ENCODE peak calls at places on chromosomes 12 and 14, in eight cellular contexts. One of them, this sample, is unnamed.

GRCh38 chr14:22752422-22752821 is 14.1 kb upstream of the OXA1L start:
- DNase-seq in suprapubic skin: no peak
- DNase-seq in heart right ventricle: no peak
- DNase-seq in A549: no peak
- DNase-seq in transverse colon: no peak
- DNase-seq in tibial nerve: no peak
- DNase-seq in pancreas: no peak
- DNase-seq in IMR-90: no peak
- DNase-seq in this sample: no peak

GRCh38 chr12:122190842-122191668 is 8.1 kb downstream of the LRRC43 start:
- DNase-seq in suprapubic skin: no peak
- DNase-seq in heart right ventricle: peak
- DNase-seq in A549: peak
- DNase-seq in transverse colon: peak
- DNase-seq in tibial nerve: no peak
- DNase-seq in pancreas: peak
- DNase-seq in IMR-90: peak
- DNase-seq in this sample: peak

GRCh38 chr14:22798528-22798927 is 16.7 kb downstream of the SLC7A7 start:
- DNase-seq in suprapubic skin: no peak
- DNase-seq in heart right ventricle: no peak
- DNase-seq in A549: no peak
- DNase-seq in transverse colon: no peak
- DNase-seq in tibial nerve: no peak
- DNase-seq in pancreas: no peak
- DNase-seq in IMR-90: no peak
- DNase-seq in this sample: no peak

GRCh38 chr12:64746663-64747062 is 12.5 kb downstream of the GNS start:
- DNase-seq in suprapubic skin: no peak
- DNase-seq in heart right ventricle: no peak
- DNase-seq in A549: no peak
- DNase-seq in transverse colon: no peak
- DNase-seq in tibial nerve: no peak
- DNase-seq in pancreas: no peak
- DNase-seq in IMR-90: peak
- DNase-seq in this sample: no peak

GRCh38 chr12:45703942-45704341 is 25.6 kb upstream of the ARID2 start:
- DNase-seq in suprapubic skin: no peak
- DNase-seq in heart right ventricle: no peak
- DNase-seq in A549: no peak
- DNase-seq in transverse colon: no peak
- DNase-seq in tibial nerve: no peak
- DNase-seq in pancreas: no peak
- DNase-seq in IMR-90: peak
- DNase-seq in this sample: no peak

GRCh38 chr12:4243098-4243795 is 30.3 kb upstream of the CCND2 start:
- DNase-seq in suprapubic skin: no peak
- DNase-seq in heart right ventricle: no peak
- DNase-seq in A549: no peak
- DNase-seq in transverse colon: no peak
- DNase-seq in tibial nerve: no peak
- DNase-seq in pancreas: no peak
- DNase-seq in IMR-90: no peak
- DNase-seq in this sample: no peak

GRCh38 chr12:4281173-4281654 is 7.7 kb downstream of the CCND2 start:
- DNase-seq in suprapubic skin: no peak
- DNase-seq in heart right ventricle: no peak
- DNase-seq in A549: no peak
- DNase-seq in transverse colon: peak
- DNase-seq in tibial nerve: no peak
- DNase-seq in pancreas: no peak
- DNase-seq in IMR-90: no peak
- DNase-seq in this sample: no peak

GRCh38 chr14:23539209-23539866 is 12.2 kb downstream of the ZFHX2 start:
- DNase-seq in suprapubic skin: no peak
- DNase-seq in heart right ventricle: no peak
- DNase-seq in A549: peak
- DNase-seq in transverse colon: no peak
- DNase-seq in tibial nerve: no peak
- DNase-seq in pancreas: no peak
- DNase-seq in IMR-90: peak
- DNase-seq in this sample: no peak

GRCh38 chr12:105659355-105660075 is 329.0 kb downstream of the C12orf75 start:
- DNase-seq in suprapubic skin: no peak
- DNase-seq in heart right ventricle: peak
- DNase-seq in A549: no peak
- DNase-seq in transverse colon: no peak
- DNase-seq in tibial nerve: peak
- DNase-seq in pancreas: no peak
- DNase-seq in IMR-90: no peak
- DNase-seq in this sample: peak

GRCh38 chr12:110249716-110250225 is 31.3 kb upstream of the ATP2A2 start:
- DNase-seq in suprapubic skin: no peak
- DNase-seq in heart right ventricle: peak
- DNase-seq in A549: peak
- DNase-seq in transverse colon: peak
- DNase-seq in tibial nerve: no peak
- DNase-seq in pancreas: peak
- DNase-seq in IMR-90: no peak
- DNase-seq in this sample: peak

GRCh38 chr14:51824191-51824590 is 36.2 kb upstream of the GNG2 start:
- DNase-seq in suprapubic skin: no peak
- DNase-seq in heart right ventricle: no peak
- DNase-seq in A549: no peak
- DNase-seq in transverse colon: no peak
- DNase-seq in tibial nerve: no peak
- DNase-seq in pancreas: no peak
- DNase-seq in IMR-90: no peak
- DNase-seq in this sample: no peak

GRCh38 chr12:56645201-56645716 is 525 bp downstream of the ATP5F1B start:
- DNase-seq in suprapubic skin: peak
- DNase-seq in heart right ventricle: peak
- DNase-seq in A549: no peak
- DNase-seq in transverse colon: peak
- DNase-seq in tibial nerve: no peak
- DNase-seq in pancreas: peak
- DNase-seq in IMR-90: no peak
- DNase-seq in this sample: no peak

GRCh38 chr12:92558806-92559205 is 144.0 kb upstream of the PLEKHG7 start:
- DNase-seq in suprapubic skin: no peak
- DNase-seq in heart right ventricle: no peak
- DNase-seq in A549: no peak
- DNase-seq in transverse colon: no peak
- DNase-seq in tibial nerve: no peak
- DNase-seq in pancreas: no peak
- DNase-seq in IMR-90: peak
- DNase-seq in this sample: no peak

GRCh38 chr12:92556622-92557421 is 146.0 kb upstream of the PLEKHG7 start:
- DNase-seq in suprapubic skin: no peak
- DNase-seq in heart right ventricle: no peak
- DNase-seq in A549: no peak
- DNase-seq in transverse colon: no peak
- DNase-seq in tibial nerve: no peak
- DNase-seq in pancreas: no peak
- DNase-seq in IMR-90: no peak
- DNase-seq in this sample: no peak

GRCh38 chr12:92556141-92556540 is 146.6 kb upstream of the PLEKHG7 start:
- DNase-seq in suprapubic skin: no peak
- DNase-seq in heart right ventricle: no peak
- DNase-seq in A549: no peak
- DNase-seq in transverse colon: no peak
- DNase-seq in tibial nerve: no peak
- DNase-seq in pancreas: no peak
- DNase-seq in IMR-90: no peak
- DNase-seq in this sample: no peak

GRCh38 chr12:92558241-92558773 is 144.5 kb upstream of the PLEKHG7 start:
- DNase-seq in suprapubic skin: no peak
- DNase-seq in heart right ventricle: no peak
- DNase-seq in A549: no peak
- DNase-seq in transverse colon: no peak
- DNase-seq in tibial nerve: no peak
- DNase-seq in pancreas: no peak
- DNase-seq in IMR-90: no peak
- DNase-seq in this sample: no peak

GRCh38 chr12:92557422-92557724 is 145.4 kb upstream of the PLEKHG7 start:
- DNase-seq in suprapubic skin: no peak
- DNase-seq in heart right ventricle: no peak
- DNase-seq in A549: no peak
- DNase-seq in transverse colon: no peak
- DNase-seq in tibial nerve: no peak
- DNase-seq in pancreas: no peak
- DNase-seq in IMR-90: no peak
- DNase-seq in this sample: no peak
- H3K4me3 ChIP-seq in suprapubic skin: no peak
- H3K4me3 ChIP-seq in heart right ventricle: no peak
- H3K4me3 ChIP-seq in A549: no peak
- H3K4me3 ChIP-seq in transverse colon: no peak
- H3K4me3 ChIP-seq in tibial nerve: no peak
- H3K4me3 ChIP-seq in pancreas: no peak
- H3K4me3 ChIP-seq in IMR-90: no peak
- H3K4me3 ChIP-seq in this sample: no peak

GRCh38 chr12:2137707-2138106 is 84.9 kb downstream of the CACNA1C start:
- DNase-seq in suprapubic skin: no peak
- DNase-seq in heart right ventricle: no peak
- DNase-seq in A549: no peak
- DNase-seq in transverse colon: peak
- DNase-seq in tibial nerve: no peak
- DNase-seq in pancreas: no peak
- DNase-seq in IMR-90: no peak
- DNase-seq in this sample: no peak
- H3K27ac ChIP-seq in suprapubic skin: no peak
- H3K27ac ChIP-seq in heart right ventricle: peak
- H3K27ac ChIP-seq in A549: no peak
- H3K27ac ChIP-seq in transverse colon: peak
- H3K27ac ChIP-seq in tibial nerve: no peak
- H3K27ac ChIP-seq in pancreas: no peak
- H3K27ac ChIP-seq in IMR-90: no peak
- H3K27ac ChIP-seq in this sample: peak

GRCh38 chr14:103662029-103662428 is 33.0 kb downstream of the KLC1 start:
- DNase-seq in suprapubic skin: no peak
- DNase-seq in heart right ventricle: no peak
- DNase-seq in A549: no peak
- DNase-seq in transverse colon: no peak
- DNase-seq in tibial nerve: no peak
- DNase-seq in pancreas: no peak
- DNase-seq in IMR-90: no peak
- DNase-seq in this sample: no peak
- H3K4me3 ChIP-seq in suprapubic skin: no peak
- H3K4me3 ChIP-seq in heart right ventricle: no peak
- H3K4me3 ChIP-seq in A549: no peak
- H3K4me3 ChIP-seq in transverse colon: no peak
- H3K4me3 ChIP-seq in tibial nerve: no peak
- H3K4me3 ChIP-seq in pancreas: no peak
- H3K4me3 ChIP-seq in IMR-90: no peak
- H3K4me3 ChIP-seq in this sample: no peak

GRCh38 chr14:54840336-54840735 is 62.3 kb downstream of the GCH1 start:
- DNase-seq in suprapubic skin: no peak
- DNase-seq in heart right ventricle: no peak
- DNase-seq in A549: no peak
- DNase-seq in transverse colon: no peak
- DNase-seq in tibial nerve: no peak
- DNase-seq in pancreas: no peak
- DNase-seq in IMR-90: no peak
- DNase-seq in this sample: no peak
- H3K27ac ChIP-seq in suprapubic skin: peak
- H3K27ac ChIP-seq in heart right ventricle: no peak
- H3K27ac ChIP-seq in A549: no peak
- H3K27ac ChIP-seq in transverse colon: no peak
- H3K27ac ChIP-seq in tibial nerve: peak
- H3K27ac ChIP-seq in pancreas: no peak
- H3K27ac ChIP-seq in IMR-90: no peak
- H3K27ac ChIP-seq in this sample: no peak

DNA sequence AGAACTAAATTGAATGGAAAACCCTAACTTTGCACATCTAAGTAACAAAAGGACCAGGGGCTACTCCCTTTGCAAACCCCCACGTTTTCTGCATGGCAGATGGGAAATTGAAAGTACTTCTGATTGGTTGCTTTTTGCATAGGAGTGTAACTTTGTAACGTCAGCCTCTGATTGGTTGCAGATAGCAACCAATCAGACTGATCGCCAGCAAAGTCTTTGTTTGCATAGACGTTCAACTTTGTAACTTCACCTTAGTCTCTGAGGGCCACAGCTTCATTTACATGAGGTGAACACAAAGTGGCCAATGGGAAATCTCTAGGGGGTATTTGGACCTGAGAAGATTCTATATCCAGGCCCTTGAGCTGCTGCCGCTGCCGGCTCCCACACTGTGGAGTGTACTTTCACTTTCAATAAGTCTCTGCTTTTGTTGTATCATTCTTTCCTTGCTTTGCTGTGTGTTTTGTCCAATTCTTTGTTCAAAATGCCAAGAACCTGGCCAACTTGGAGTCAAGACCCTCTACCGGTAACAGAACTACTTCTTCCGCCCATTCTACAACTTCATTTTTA is 102.5 kb upstream of the PRICKLE1 start:
- DNase-seq in suprapubic skin: no peak
- DNase-seq in heart right ventricle: no peak
- DNase-seq in A549: peak
- DNase-seq in transverse colon: no peak
- DNase-seq in tibial nerve: no peak
- DNase-seq in pancreas: no peak
- DNase-seq in IMR-90: no peak
- DNase-seq in this sample: no peak
- H3K4me3 ChIP-seq in suprapubic skin: no peak
- H3K4me3 ChIP-seq in heart right ventricle: no peak
- H3K4me3 ChIP-seq in A549: peak
- H3K4me3 ChIP-seq in transverse colon: peak
- H3K4me3 ChIP-seq in tibial nerve: peak
- H3K4me3 ChIP-seq in pancreas: peak
- H3K4me3 ChIP-seq in IMR-90: no peak
- H3K4me3 ChIP-seq in this sample: peak

GRCh38 chr12:89895101-89895500 is 186.5 kb upstream of the ATP2B1 start:
- DNase-seq in suprapubic skin: no peak
- DNase-seq in heart right ventricle: no peak
- DNase-seq in A549: no peak
- DNase-seq in transverse colon: no peak
- DNase-seq in tibial nerve: no peak
- DNase-seq in pancreas: no peak
- DNase-seq in IMR-90: no peak
- DNase-seq in this sample: no peak
- H3K27ac ChIP-seq in suprapubic skin: no peak
- H3K27ac ChIP-seq in heart right ventricle: no peak
- H3K27ac ChIP-seq in A549: peak
- H3K27ac ChIP-seq in transverse colon: no peak
- H3K27ac ChIP-seq in tibial nerve: no peak
- H3K27ac ChIP-seq in pancreas: no peak
- H3K27ac ChIP-seq in IMR-90: no peak
- H3K27ac ChIP-seq in this sample: no peak

GRCh38 chr14:76267322-76268012 is 108.5 kb upstream of the ESRRB start:
- DNase-seq in suprapubic skin: no peak
- DNase-seq in heart right ventricle: peak
- DNase-seq in A549: no peak
- DNase-seq in transverse colon: peak
- DNase-seq in tibial nerve: peak
- DNase-seq in pancreas: peak
- DNase-seq in IMR-90: peak
- DNase-seq in this sample: peak
- H3K4me3 ChIP-seq in suprapubic skin: peak
- H3K4me3 ChIP-seq in heart right ventricle: peak
- H3K4me3 ChIP-seq in A549: no peak
- H3K4me3 ChIP-seq in transverse colon: peak
- H3K4me3 ChIP-seq in tibial nerve: peak
- H3K4me3 ChIP-seq in pancreas: peak
- H3K4me3 ChIP-seq in IMR-90: peak
- H3K4me3 ChIP-seq in this sample: peak

GRCh38 chr12:48351022-48351708 is 446 bp upstream of the ZNF641 start:
- DNase-seq in suprapubic skin: peak
- DNase-seq in heart right ventricle: peak
- DNase-seq in A549: peak
- DNase-seq in transverse colon: peak
- DNase-seq in tibial nerve: peak
- DNase-seq in pancreas: peak
- DNase-seq in IMR-90: peak
- DNase-seq in this sample: peak
- H3K27ac ChIP-seq in suprapubic skin: peak
- H3K27ac ChIP-seq in heart right ventricle: peak
- H3K27ac ChIP-seq in A549: peak
- H3K27ac ChIP-seq in transverse colon: peak
- H3K27ac ChIP-seq in tibial nerve: peak
- H3K27ac ChIP-seq in pancreas: peak
- H3K27ac ChIP-seq in IMR-90: peak
- H3K27ac ChIP-seq in this sample: peak